ENCODE peak calls at places on chromosome 18, in eight cellular contexts. One of them, this sample, is unnamed.

GRCh38 chr18:70454705-70455322 is 166.0 kb downstream of the SOCS6 start:
- DNase-seq in substantia nigra: peak; percentile 17
- DNase-seq in natural killer cell: no peak
- DNase-seq in tibial nerve: no peak
- DNase-seq in stimulated activated CD4-positive, alpha-beta T cell treated with anti-CD3 and anti-CD28 coated beads, Interleukin-4, amount 100 ng/mL, for 24 hours: peak; percentile 33
- DNase-seq in BJ: no peak
- DNase-seq in mucosa of gallbladder: peak; percentile 34
- DNase-seq in activated CD8-positive, alpha-beta memory T cell treated with anti-CD3 and anti-CD28 coated beads for 48 hours: no peak
- DNase-seq in this sample: no peak

GRCh38 chr18:35045121-35045520 is 3.9 kb downstream of the MAPRE2 start:
- DNase-seq in stimulated activated CD4-positive, alpha-beta T cell treated with anti-CD3 and anti-CD28 coated beads, Interleukin-4, amount 100 ng/mL, for 24 hours: no peak
- DNase-seq in substantia nigra: no peak
- DNase-seq in natural killer cell: no peak
- DNase-seq in BJ: no peak
- DNase-seq in mucosa of gallbladder: no peak
- DNase-seq in activated CD8-positive, alpha-beta memory T cell treated with anti-CD3 and anti-CD28 coated beads for 48 hours: no peak
- DNase-seq in tibial nerve: no peak
- DNase-seq in this sample: no peak

GRCh38 chr18:69109686-69110085 is 291.0 kb upstream of the DOK6 start:
- DNase-seq in mucosa of gallbladder: no peak
- DNase-seq in stimulated activated CD4-positive, alpha-beta T cell treated with anti-CD3 and anti-CD28 coated beads, Interleukin-4, amount 100 ng/mL, for 24 hours: no peak
- DNase-seq in substantia nigra: no peak
- DNase-seq in tibial nerve: no peak
- DNase-seq in BJ: no peak
- DNase-seq in natural killer cell: no peak
- DNase-seq in activated CD8-positive, alpha-beta memory T cell treated with anti-CD3 and anti-CD28 coated beads for 48 hours: no peak
- DNase-seq in this sample: no peak

GRCh38 chr18:4130734-4131719 is 324.1 kb downstream of the DLGAP1 start:
- DNase-seq in stimulated activated CD4-positive, alpha-beta T cell treated with anti-CD3 and anti-CD28 coated beads, Interleukin-4, amount 100 ng/mL, for 24 hours: no peak
- DNase-seq in activated CD8-positive, alpha-beta memory T cell treated with anti-CD3 and anti-CD28 coated beads for 48 hours: no peak
- DNase-seq in mucosa of gallbladder: no peak
- DNase-seq in tibial nerve: no peak
- DNase-seq in substantia nigra: no peak
- DNase-seq in natural killer cell: no peak
- DNase-seq in BJ: no peak
- DNase-seq in this sample: no peak

GRCh38 chr18:24987271-24987932 is 364.6 kb downstream of the ZNF521 start:
- DNase-seq in stimulated activated CD4-positive, alpha-beta T cell treated with anti-CD3 and anti-CD28 coated beads, Interleukin-4, amount 100 ng/mL, for 24 hours: no peak
- DNase-seq in natural killer cell: no peak
- DNase-seq in activated CD8-positive, alpha-beta memory T cell treated with anti-CD3 and anti-CD28 coated beads for 48 hours: no peak
- DNase-seq in tibial nerve: peak; percentile 24
- DNase-seq in BJ: no peak
- DNase-seq in substantia nigra: no peak
- DNase-seq in mucosa of gallbladder: no peak
- DNase-seq in this sample: peak; percentile 44

GRCh38 chr18:31648966-31649429 is 35.4 kb downstream of the B4GALT6 start:
- DNase-seq in mucosa of gallbladder: no peak
- DNase-seq in stimulated activated CD4-positive, alpha-beta T cell treated with anti-CD3 and anti-CD28 coated beads, Interleukin-4, amount 100 ng/mL, for 24 hours: no peak
- DNase-seq in activated CD8-positive, alpha-beta memory T cell treated with anti-CD3 and anti-CD28 coated beads for 48 hours: no peak
- DNase-seq in tibial nerve: no peak
- DNase-seq in BJ: peak; percentile 56
- DNase-seq in substantia nigra: no peak
- DNase-seq in natural killer cell: no peak
- DNase-seq in this sample: no peak

GRCh38 chr18:61896767-61897166 is 4.0 kb upstream of the RNF152 start:
- DNase-seq in substantia nigra: no peak
- DNase-seq in BJ: no peak
- DNase-seq in tibial nerve: no peak
- DNase-seq in mucosa of gallbladder: peak; percentile 70
- DNase-seq in natural killer cell: no peak
- DNase-seq in activated CD8-positive, alpha-beta memory T cell treated with anti-CD3 and anti-CD28 coated beads for 48 hours: no peak
- DNase-seq in stimulated activated CD4-positive, alpha-beta T cell treated with anti-CD3 and anti-CD28 coated beads, Interleukin-4, amount 100 ng/mL, for 24 hours: no peak
- DNase-seq in this sample: peak; percentile 35

GRCh38 chr18:48975221-48975816 is 24.6 kb upstream of the SMAD7 start:
- DNase-seq in activated CD8-positive, alpha-beta memory T cell treated with anti-CD3 and anti-CD28 coated beads for 48 hours: no peak
- DNase-seq in BJ: no peak
- DNase-seq in substantia nigra: no peak
- DNase-seq in tibial nerve: no peak
- DNase-seq in stimulated activated CD4-positive, alpha-beta T cell treated with anti-CD3 and anti-CD28 coated beads, Interleukin-4, amount 100 ng/mL, for 24 hours: no peak
- DNase-seq in mucosa of gallbladder: no peak
- DNase-seq in natural killer cell: no peak
- DNase-seq in this sample: peak; percentile 34

GRCh38 chr18:9792565-9793226 is 84.6 kb downstream of the RAB31 start:
- DNase-seq in stimulated activated CD4-positive, alpha-beta T cell treated with anti-CD3 and anti-CD28 coated beads, Interleukin-4, amount 100 ng/mL, for 24 hours: peak; percentile 18
- DNase-seq in natural killer cell: no peak
- DNase-seq in mucosa of gallbladder: no peak
- DNase-seq in activated CD8-positive, alpha-beta memory T cell treated with anti-CD3 and anti-CD28 coated beads for 48 hours: no peak
- DNase-seq in substantia nigra: no peak
- DNase-seq in BJ: no peak
- DNase-seq in tibial nerve: no peak
- DNase-seq in this sample: no peak

GRCh38 chr18:32324173-32324572 is 134.3 kb downstream of the MEP1B start:
- DNase-seq in natural killer cell: no peak
- DNase-seq in BJ: peak; percentile 9
- DNase-seq in tibial nerve: no peak
- DNase-seq in stimulated activated CD4-positive, alpha-beta T cell treated with anti-CD3 and anti-CD28 coated beads, Interleukin-4, amount 100 ng/mL, for 24 hours: no peak
- DNase-seq in activated CD8-positive, alpha-beta memory T cell treated with anti-CD3 and anti-CD28 coated beads for 48 hours: no peak
- DNase-seq in mucosa of gallbladder: no peak
- DNase-seq in substantia nigra: no peak
- DNase-seq in this sample: no peak

GRCh38 chr18:60279394-60279793 is 93.2 kb downstream of the MC4R start:
- DNase-seq in activated CD8-positive, alpha-beta memory T cell treated with anti-CD3 and anti-CD28 coated beads for 48 hours: no peak
- DNase-seq in tibial nerve: no peak
- DNase-seq in natural killer cell: no peak
- DNase-seq in stimulated activated CD4-positive, alpha-beta T cell treated with anti-CD3 and anti-CD28 coated beads, Interleukin-4, amount 100 ng/mL, for 24 hours: no peak
- DNase-seq in mucosa of gallbladder: no peak
- DNase-seq in BJ: no peak
- DNase-seq in substantia nigra: no peak
- DNase-seq in this sample: no peak